ENCODE peak calls at places on chromosomes 11 and 22, in six cellular contexts. One of them, this sample, is unnamed.
A peak's percentile ranks its signal among the peaks of the same experiment; 100 is the strongest.

GRCh38 chr22:28017859-28018258 is 98.8 kb upstream of the PITPNB start:
- DNase-seq in T-cell: no peak
- DNase-seq in cardiac septum: peak; percentile 65
- DNase-seq in CD4-positive, alpha-beta T cell: no peak
- DNase-seq in stimulated activated CD4-positive, alpha-beta T cell treated with anti-CD3 and anti-CD28 coated beads, Interleukin-2, amount 100 ng/mL, for 48 hours: no peak
- DNase-seq in NCI-H1436 treated with DMSO at 0.1 percent for 48 hours: no peak
- DNase-seq in this sample: no peak

GRCh38 chr11:13209379-13209778 is 68.2 kb upstream of the BMAL1 start:
- DNase-seq in T-cell: no peak
- DNase-seq in cardiac septum: no peak
- DNase-seq in CD4-positive, alpha-beta T cell: no peak
- DNase-seq in stimulated activated CD4-positive, alpha-beta T cell treated with anti-CD3 and anti-CD28 coated beads, Interleukin-2, amount 100 ng/mL, for 48 hours: no peak
- DNase-seq in NCI-H1436 treated with DMSO at 0.1 percent for 48 hours: no peak
- DNase-seq in this sample: no peak

GRCh38 chr11:10984250-10984649 is 126.4 kb upstream of the ZBED5 start:
- DNase-seq in T-cell: no peak
- DNase-seq in cardiac septum: no peak
- DNase-seq in CD4-positive, alpha-beta T cell: no peak
- DNase-seq in stimulated activated CD4-positive, alpha-beta T cell treated with anti-CD3 and anti-CD28 coated beads, Interleukin-2, amount 100 ng/mL, for 48 hours: no peak
- DNase-seq in NCI-H1436 treated with DMSO at 0.1 percent for 48 hours: no peak
- DNase-seq in this sample: peak; percentile 57

GRCh38 chr11:47551086-47551485 is 1.8 kb downstream of the CELF1 start:
- DNase-seq in T-cell: no peak
- DNase-seq in cardiac septum: no peak
- DNase-seq in CD4-positive, alpha-beta T cell: no peak
- DNase-seq in stimulated activated CD4-positive, alpha-beta T cell treated with anti-CD3 and anti-CD28 coated beads, Interleukin-2, amount 100 ng/mL, for 48 hours: no peak
- DNase-seq in NCI-H1436 treated with DMSO at 0.1 percent for 48 hours: no peak
- DNase-seq in this sample: no peak

GRCh38 chr11:73963861-73964260 is 13.0 kb downstream of the DNAJB13 start:
- DNase-seq in T-cell: no peak
- DNase-seq in cardiac septum: no peak
- DNase-seq in CD4-positive, alpha-beta T cell: no peak
- DNase-seq in stimulated activated CD4-positive, alpha-beta T cell treated with anti-CD3 and anti-CD28 coated beads, Interleukin-2, amount 100 ng/mL, for 48 hours: no peak
- DNase-seq in NCI-H1436 treated with DMSO at 0.1 percent for 48 hours: no peak
- DNase-seq in this sample: no peak

GRCh38 chr22:22196833-22197477 is 47.6 kb upstream of the VPREB1 start:
- DNase-seq in T-cell: no peak
- DNase-seq in cardiac septum: no peak
- DNase-seq in CD4-positive, alpha-beta T cell: no peak
- DNase-seq in stimulated activated CD4-positive, alpha-beta T cell treated with anti-CD3 and anti-CD28 coated beads, Interleukin-2, amount 100 ng/mL, for 48 hours: no peak
- DNase-seq in NCI-H1436 treated with DMSO at 0.1 percent for 48 hours: no peak
- DNase-seq in this sample: no peak

GRCh38 chr11:94656968-94657367 is 89.8 kb downstream of the PIWIL4 start:
- DNase-seq in T-cell: no peak
- DNase-seq in cardiac septum: no peak
- DNase-seq in CD4-positive, alpha-beta T cell: no peak
- DNase-seq in stimulated activated CD4-positive, alpha-beta T cell treated with anti-CD3 and anti-CD28 coated beads, Interleukin-2, amount 100 ng/mL, for 48 hours: no peak
- DNase-seq in NCI-H1436 treated with DMSO at 0.1 percent for 48 hours: no peak
- DNase-seq in this sample: peak; percentile 75

GRCh38 chr22:48566741-48567140 is 1260.9 kb downstream of the BRD1 start:
- DNase-seq in T-cell: no peak
- DNase-seq in cardiac septum: no peak
- DNase-seq in CD4-positive, alpha-beta T cell: no peak
- DNase-seq in stimulated activated CD4-positive, alpha-beta T cell treated with anti-CD3 and anti-CD28 coated beads, Interleukin-2, amount 100 ng/mL, for 48 hours: no peak
- DNase-seq in NCI-H1436 treated with DMSO at 0.1 percent for 48 hours: no peak
- DNase-seq in this sample: no peak

GRCh38 chr11:21040615-21041014 is 371.2 kb downstream of the NELL1 start:
- DNase-seq in T-cell: no peak
- DNase-seq in cardiac septum: no peak
- DNase-seq in CD4-positive, alpha-beta T cell: no peak
- DNase-seq in stimulated activated CD4-positive, alpha-beta T cell treated with anti-CD3 and anti-CD28 coated beads, Interleukin-2, amount 100 ng/mL, for 48 hours: no peak
- DNase-seq in NCI-H1436 treated with DMSO at 0.1 percent for 48 hours: no peak
- DNase-seq in this sample: no peak

GRCh38 chr11:60370811-60371297 is 7.5 kb upstream of the MS4A7 start:
- DNase-seq in T-cell: no peak
- DNase-seq in cardiac septum: no peak
- DNase-seq in CD4-positive, alpha-beta T cell: no peak
- DNase-seq in stimulated activated CD4-positive, alpha-beta T cell treated with anti-CD3 and anti-CD28 coated beads, Interleukin-2, amount 100 ng/mL, for 48 hours: no peak
- DNase-seq in NCI-H1436 treated with DMSO at 0.1 percent for 48 hours: no peak
- DNase-seq in this sample: no peak

GRCh38 chr11:2208691-2209369 is 37.2 kb upstream of the TH start:
- DNase-seq in T-cell: no peak
- DNase-seq in cardiac septum: peak; percentile 71
- DNase-seq in CD4-positive, alpha-beta T cell: no peak
- DNase-seq in stimulated activated CD4-positive, alpha-beta T cell treated with anti-CD3 and anti-CD28 coated beads, Interleukin-2, amount 100 ng/mL, for 48 hours: no peak
- DNase-seq in NCI-H1436 treated with DMSO at 0.1 percent for 48 hours: no peak
- DNase-seq in this sample: peak; percentile 73

GRCh38 chr11:34654491-34655334 is 33.8 kb downstream of the EHF start:
- DNase-seq in T-cell: no peak
- DNase-seq in cardiac septum: no peak
- DNase-seq in CD4-positive, alpha-beta T cell: no peak
- DNase-seq in stimulated activated CD4-positive, alpha-beta T cell treated with anti-CD3 and anti-CD28 coated beads, Interleukin-2, amount 100 ng/mL, for 48 hours: no peak
- DNase-seq in NCI-H1436 treated with DMSO at 0.1 percent for 48 hours: no peak
- DNase-seq in this sample: peak; percentile 67

GRCh38 chr11:95282337-95282751 is 51.3 kb upstream of the SESN3 start:
- DNase-seq in T-cell: no peak
- DNase-seq in cardiac septum: no peak
- DNase-seq in CD4-positive, alpha-beta T cell: no peak
- DNase-seq in stimulated activated CD4-positive, alpha-beta T cell treated with anti-CD3 and anti-CD28 coated beads, Interleukin-2, amount 100 ng/mL, for 48 hours: no peak
- DNase-seq in NCI-H1436 treated with DMSO at 0.1 percent for 48 hours: no peak
- DNase-seq in this sample: peak; percentile 54

GRCh38 chr22:40203568-40203967 is 25.8 kb downstream of the TNRC6B start:
- DNase-seq in T-cell: peak; percentile 31
- DNase-seq in cardiac septum: no peak
- DNase-seq in CD4-positive, alpha-beta T cell: no peak
- DNase-seq in stimulated activated CD4-positive, alpha-beta T cell treated with anti-CD3 and anti-CD28 coated beads, Interleukin-2, amount 100 ng/mL, for 48 hours: no peak
- DNase-seq in NCI-H1436 treated with DMSO at 0.1 percent for 48 hours: no peak
- DNase-seq in this sample: no peak

GRCh38 chr11:125570952-125571351 is 1.7 kb downstream of the EI24 start:
- DNase-seq in T-cell: no peak
- DNase-seq in cardiac septum: no peak
- DNase-seq in CD4-positive, alpha-beta T cell: no peak
- DNase-seq in stimulated activated CD4-positive, alpha-beta T cell treated with anti-CD3 and anti-CD28 coated beads, Interleukin-2, amount 100 ng/mL, for 48 hours: no peak
- DNase-seq in NCI-H1436 treated with DMSO at 0.1 percent for 48 hours: no peak
- DNase-seq in this sample: no peak

GRCh38 chr11:45904309-45904915 is 2.7 kb downstream of the FREY1 start:
- DNase-seq in T-cell: no peak
- DNase-seq in cardiac septum: no peak
- DNase-seq in CD4-positive, alpha-beta T cell: no peak
- DNase-seq in stimulated activated CD4-positive, alpha-beta T cell treated with anti-CD3 and anti-CD28 coated beads, Interleukin-2, amount 100 ng/mL, for 48 hours: no peak
- DNase-seq in NCI-H1436 treated with DMSO at 0.1 percent for 48 hours: no peak
- DNase-seq in this sample: no peak

GRCh38 chr11:107040447-107041444 is 22.5 kb upstream of the GUCY1A2 start:
- DNase-seq in T-cell: no peak
- DNase-seq in cardiac septum: no peak
- DNase-seq in CD4-positive, alpha-beta T cell: no peak
- DNase-seq in stimulated activated CD4-positive, alpha-beta T cell treated with anti-CD3 and anti-CD28 coated beads, Interleukin-2, amount 100 ng/mL, for 48 hours: no peak
- DNase-seq in NCI-H1436 treated with DMSO at 0.1 percent for 48 hours: no peak
- DNase-seq in this sample: no peak

GRCh38 chr11:1837171-1838076 is 1.4 kb upstream of the TNNI2 start:
- DNase-seq in T-cell: peak; percentile 88
- DNase-seq in cardiac septum: no peak
- DNase-seq in CD4-positive, alpha-beta T cell: peak; percentile 79
- DNase-seq in stimulated activated CD4-positive, alpha-beta T cell treated with anti-CD3 and anti-CD28 coated beads, Interleukin-2, amount 100 ng/mL, for 48 hours: peak; percentile 67
- DNase-seq in NCI-H1436 treated with DMSO at 0.1 percent for 48 hours: no peak
- DNase-seq in this sample: peak; percentile 92

GRCh38 chr22:35043251-35043931 is 22.6 kb upstream of the ISX start:
- DNase-seq in T-cell: no peak
- DNase-seq in cardiac septum: no peak
- DNase-seq in CD4-positive, alpha-beta T cell: no peak
- DNase-seq in stimulated activated CD4-positive, alpha-beta T cell treated with anti-CD3 and anti-CD28 coated beads, Interleukin-2, amount 100 ng/mL, for 48 hours: no peak
- DNase-seq in NCI-H1436 treated with DMSO at 0.1 percent for 48 hours: no peak
- DNase-seq in this sample: peak; percentile 67

GRCh38 chr11:114846040-114846791 is 167.9 kb downstream of the NXPE2 start:
- DNase-seq in T-cell: no peak
- DNase-seq in cardiac septum: peak; percentile 76
- DNase-seq in CD4-positive, alpha-beta T cell: no peak
- DNase-seq in stimulated activated CD4-positive, alpha-beta T cell treated with anti-CD3 and anti-CD28 coated beads, Interleukin-2, amount 100 ng/mL, for 48 hours: no peak
- DNase-seq in NCI-H1436 treated with DMSO at 0.1 percent for 48 hours: peak; percentile 21
- DNase-seq in this sample: peak; percentile 79

GRCh38 chr11:87281496-87281895 is 243.8 kb downstream of the TMEM135 start:
- DNase-seq in T-cell: no peak
- DNase-seq in cardiac septum: no peak
- DNase-seq in CD4-positive, alpha-beta T cell: no peak
- DNase-seq in stimulated activated CD4-positive, alpha-beta T cell treated with anti-CD3 and anti-CD28 coated beads, Interleukin-2, amount 100 ng/mL, for 48 hours: no peak
- DNase-seq in NCI-H1436 treated with DMSO at 0.1 percent for 48 hours: no peak
- DNase-seq in this sample: no peak

GRCh38 chr11:10488581-10489443 is 33.7 kb downstream of the AMPD3 start:
- DNase-seq in T-cell: peak; percentile 16
- DNase-seq in cardiac septum: no peak
- DNase-seq in CD4-positive, alpha-beta T cell: no peak
- DNase-seq in stimulated activated CD4-positive, alpha-beta T cell treated with anti-CD3 and anti-CD28 coated beads, Interleukin-2, amount 100 ng/mL, for 48 hours: no peak
- DNase-seq in NCI-H1436 treated with DMSO at 0.1 percent for 48 hours: no peak
- DNase-seq in this sample: peak; percentile 34

GRCh38 chr11:8250446-8250845 is 13.2 kb downstream of the LMO1 start:
- DNase-seq in T-cell: no peak
- DNase-seq in cardiac septum: peak; percentile 49
- DNase-seq in CD4-positive, alpha-beta T cell: no peak
- DNase-seq in stimulated activated CD4-positive, alpha-beta T cell treated with anti-CD3 and anti-CD28 coated beads, Interleukin-2, amount 100 ng/mL, for 48 hours: no peak
- DNase-seq in NCI-H1436 treated with DMSO at 0.1 percent for 48 hours: no peak
- DNase-seq in this sample: no peak

GRCh38 chr11:71210861-71211260 is 41.5 kb downstream of the SHANK2 start:
- DNase-seq in T-cell: no peak
- DNase-seq in cardiac septum: peak; percentile 44
- DNase-seq in CD4-positive, alpha-beta T cell: no peak
- DNase-seq in stimulated activated CD4-positive, alpha-beta T cell treated with anti-CD3 and anti-CD28 coated beads, Interleukin-2, amount 100 ng/mL, for 48 hours: no peak
- DNase-seq in NCI-H1436 treated with DMSO at 0.1 percent for 48 hours: no peak
- DNase-seq in this sample: no peak

GRCh38 chr11:116357769-116358544 is 414.8 kb downstream of the BUD13 start:
- DNase-seq in T-cell: no peak
- DNase-seq in cardiac septum: no peak
- DNase-seq in CD4-positive, alpha-beta T cell: no peak
- DNase-seq in stimulated activated CD4-positive, alpha-beta T cell treated with anti-CD3 and anti-CD28 coated beads, Interleukin-2, amount 100 ng/mL, for 48 hours: no peak
- DNase-seq in NCI-H1436 treated with DMSO at 0.1 percent for 48 hours: no peak
- DNase-seq in this sample: peak; percentile 94

GRCh38 chr11:92796744-92797143 is 172.7 kb upstream of the MTNR1B start:
- DNase-seq in T-cell: no peak
- DNase-seq in cardiac septum: no peak
- DNase-seq in CD4-positive, alpha-beta T cell: no peak
- DNase-seq in stimulated activated CD4-positive, alpha-beta T cell treated with anti-CD3 and anti-CD28 coated beads, Interleukin-2, amount 100 ng/mL, for 48 hours: no peak
- DNase-seq in NCI-H1436 treated with DMSO at 0.1 percent for 48 hours: no peak
- DNase-seq in this sample: no peak

GRCh38 chr11:128689946-128690745 is 3.7 kb upstream of the FLI1 start:
- DNase-seq in T-cell: no peak
- DNase-seq in cardiac septum: no peak
- DNase-seq in CD4-positive, alpha-beta T cell: no peak
- DNase-seq in stimulated activated CD4-positive, alpha-beta T cell treated with anti-CD3 and anti-CD28 coated beads, Interleukin-2, amount 100 ng/mL, for 48 hours: no peak
- DNase-seq in NCI-H1436 treated with DMSO at 0.1 percent for 48 hours: no peak
- DNase-seq in this sample: peak; percentile 76

GRCh38 chr11:131157678-131158077 is 212.7 kb upstream of the NTM start:
- DNase-seq in T-cell: no peak
- DNase-seq in cardiac septum: no peak
- DNase-seq in CD4-positive, alpha-beta T cell: no peak
- DNase-seq in stimulated activated CD4-positive, alpha-beta T cell treated with anti-CD3 and anti-CD28 coated beads, Interleukin-2, amount 100 ng/mL, for 48 hours: no peak
- DNase-seq in NCI-H1436 treated with DMSO at 0.1 percent for 48 hours: no peak
- DNase-seq in this sample: no peak

GRCh38 chr11:7115775-7116174 is 27.0 kb downstream of the RBMXL2 start:
- DNase-seq in T-cell: no peak
- DNase-seq in cardiac septum: no peak
- DNase-seq in CD4-positive, alpha-beta T cell: no peak
- DNase-seq in stimulated activated CD4-positive, alpha-beta T cell treated with anti-CD3 and anti-CD28 coated beads, Interleukin-2, amount 100 ng/mL, for 48 hours: no peak
- DNase-seq in NCI-H1436 treated with DMSO at 0.1 percent for 48 hours: no peak
- DNase-seq in this sample: no peak

GRCh38 chr11:3675971-3676370 is 4.8 kb upstream of the CHRNA10 start:
- DNase-seq in T-cell: no peak
- DNase-seq in cardiac septum: no peak
- DNase-seq in CD4-positive, alpha-beta T cell: no peak
- DNase-seq in stimulated activated CD4-positive, alpha-beta T cell treated with anti-CD3 and anti-CD28 coated beads, Interleukin-2, amount 100 ng/mL, for 48 hours: no peak
- DNase-seq in NCI-H1436 treated with DMSO at 0.1 percent for 48 hours: no peak
- DNase-seq in this sample: no peak

GRCh38 chr11:20283475-20283874 is 80.0 kb upstream of the HTATIP2 start:
- DNase-seq in T-cell: no peak
- DNase-seq in cardiac septum: no peak
- DNase-seq in CD4-positive, alpha-beta T cell: no peak
- DNase-seq in stimulated activated CD4-positive, alpha-beta T cell treated with anti-CD3 and anti-CD28 coated beads, Interleukin-2, amount 100 ng/mL, for 48 hours: no peak
- DNase-seq in NCI-H1436 treated with DMSO at 0.1 percent for 48 hours: no peak
- DNase-seq in this sample: no peak

GRCh38 chr22:49214976-49215375 is 612.7 kb downstream of the BRD1 start:
- DNase-seq in T-cell: no peak
- DNase-seq in cardiac septum: peak; percentile 44
- DNase-seq in CD4-positive, alpha-beta T cell: no peak
- DNase-seq in stimulated activated CD4-positive, alpha-beta T cell treated with anti-CD3 and anti-CD28 coated beads, Interleukin-2, amount 100 ng/mL, for 48 hours: no peak
- DNase-seq in NCI-H1436 treated with DMSO at 0.1 percent for 48 hours: no peak
- DNase-seq in this sample: peak; percentile 18

GRCh38 chr22:20131593-20131855 is at the start of gene ZDHHC8:
- DNase-seq in T-cell: peak; percentile 39
- DNase-seq in cardiac septum: no peak
- DNase-seq in CD4-positive, alpha-beta T cell: peak; percentile 38
- DNase-seq in stimulated activated CD4-positive, alpha-beta T cell treated with anti-CD3 and anti-CD28 coated beads, Interleukin-2, amount 100 ng/mL, for 48 hours: no peak
- DNase-seq in NCI-H1436 treated with DMSO at 0.1 percent for 48 hours: no peak
- DNase-seq in this sample: no peak

GRCh38 chr11:62573006-62573591 is 592 bp downstream of the EEF1G start:
- DNase-seq in T-cell: no peak
- DNase-seq in cardiac septum: no peak
- DNase-seq in CD4-positive, alpha-beta T cell: no peak
- DNase-seq in stimulated activated CD4-positive, alpha-beta T cell treated with anti-CD3 and anti-CD28 coated beads, Interleukin-2, amount 100 ng/mL, for 48 hours: no peak
- DNase-seq in NCI-H1436 treated with DMSO at 0.1 percent for 48 hours: no peak
- DNase-seq in this sample: no peak

GRCh38 chr11:69406060-69406459 is 75.4 kb upstream of the LINC01488 start:
- DNase-seq in T-cell: no peak
- DNase-seq in cardiac septum: no peak
- DNase-seq in CD4-positive, alpha-beta T cell: no peak
- DNase-seq in stimulated activated CD4-positive, alpha-beta T cell treated with anti-CD3 and anti-CD28 coated beads, Interleukin-2, amount 100 ng/mL, for 48 hours: no peak
- DNase-seq in NCI-H1436 treated with DMSO at 0.1 percent for 48 hours: no peak
- DNase-seq in this sample: no peak

GRCh38 chr11:13324709-13325108 is 47.1 kb downstream of the BMAL1 start:
- DNase-seq in T-cell: no peak
- DNase-seq in cardiac septum: no peak
- DNase-seq in CD4-positive, alpha-beta T cell: no peak
- DNase-seq in stimulated activated CD4-positive, alpha-beta T cell treated with anti-CD3 and anti-CD28 coated beads, Interleukin-2, amount 100 ng/mL, for 48 hours: no peak
- DNase-seq in NCI-H1436 treated with DMSO at 0.1 percent for 48 hours: no peak
- DNase-seq in this sample: no peak

GRCh38 chr11:766106-766940 is 11.0 kb downstream of the GATD1 start:
- DNase-seq in T-cell: no peak
- DNase-seq in cardiac septum: no peak
- DNase-seq in CD4-positive, alpha-beta T cell: no peak
- DNase-seq in stimulated activated CD4-positive, alpha-beta T cell treated with anti-CD3 and anti-CD28 coated beads, Interleukin-2, amount 100 ng/mL, for 48 hours: no peak
- DNase-seq in NCI-H1436 treated with DMSO at 0.1 percent for 48 hours: no peak
- DNase-seq in this sample: no peak

This sample was measured in endodermal cell.